ENCODE peak calls at places on chromosomes 3 and 15, in ten cellular contexts. Q is GDM1; K is astrocyte; U is activated CD4-positive, alpha-beta T cell treated with anti-CD3 and anti-CD28 coated beads for 24 hours; A is psoas muscle; V is amygdala; F is suprapubic skin; O is stimulated activated CD4-positive, alpha-beta T cell treated with anti-CD3 and anti-CD28 coated beads, Interleukin-1b, Interleukin-23, amount 100 ng/mL, for 24 hours; L is AG09319; W is stimulated activated naive CD8-positive, alpha-beta T cell treated with anti-CD3 and anti-CD28 coated beads, Interleukin-15, amount 100 ng/mL, for 72 hours. E is an unnamed sample.
A peak's percentile ranks its signal among the peaks of the same experiment; 100 is the strongest.

GRCh38 chr3:123559040-123559861 is 25.6 kb downstream of the HACD2 start:
- DNase-seq in Q (peak; percentile 9), K (peak; percentile 12), U (peak; percentile 13), A (no peak), V (no peak), F (no peak), O (no peak), L (peak; percentile 23), W (no peak), E (peak; percentile 44)

GRCh38 chr3:161263057-161263456 is 41.9 kb downstream of the NMD3 start:
- DNase-seq in Q (no peak), K (peak; percentile 70), U (no peak), A (no peak), V (no peak), F (no peak), O (no peak), L (no peak), W (no peak), E (no peak)

GRCh38 chr15:62506217-62506805 is 341.2 kb upstream of the C2CD4B start:
- DNase-seq in Q (no peak), K (peak; percentile 68), U (no peak), A (no peak), V (no peak), F (no peak), O (no peak), L (no peak), W (no peak), E (no peak)

GRCh38 chr15:33565099-33565498 is 254.3 kb downstream of the RYR3 start:
- DNase-seq in Q (no peak), K (peak; percentile 52), U (no peak), A (no peak), V (no peak), F (no peak), O (no peak), L (no peak), W (no peak), E (no peak)

GRCh38 chr3:31140470-31140869 is 246.0 kb upstream of the GADL1 start:
- DNase-seq in Q (no peak), K (no peak), U (no peak), A (no peak), V (no peak), F (no peak), O (no peak), L (no peak), W (no peak), E (no peak)

GRCh38 chr3:11774296-11774877 is 72.3 kb downstream of the TAMM41 start:
- DNase-seq in Q (no peak), K (no peak), U (no peak), A (no peak), V (no peak), F (no peak), O (no peak), L (no peak), W (no peak), E (no peak)

GRCh38 chr3:59049671-59050331 is at the start of gene CFAP20DC:
- DNase-seq in Q (peak; percentile 67), K (peak; percentile 82), U (peak; percentile 81), A (peak; percentile 93), V (peak; percentile 75), F (peak; percentile 95), O (peak; percentile 89), L (peak; percentile 84), W (peak; percentile 85), E (no peak)

GRCh38 chr3:40623567-40623966 is 98.8 kb downstream of the ZNF621 start:
- DNase-seq in Q (peak; percentile 74), K (peak; percentile 29), U (no peak), A (no peak), V (no peak), F (no peak), O (no peak), L (no peak), W (peak; percentile 4), E (peak; percentile 33)

GRCh38 chr3:159266779-159267178 is 464.9 kb downstream of the MFSD1 start:
- DNase-seq in Q (peak; percentile 26), K (no peak), U (no peak), A (no peak), V (no peak), F (no peak), O (no peak), L (no peak), W (peak; percentile 4), E (no peak)

GRCh38 chr3:116863842-116864626 is 154.5 kb downstream of the TUSC7 start:
- DNase-seq in Q (no peak), K (peak; percentile 34), U (no peak), A (no peak), V (no peak), F (no peak), O (no peak), L (peak; percentile 3), W (no peak), E (no peak)

E was measured in KG1.